ENCODE peak calls at places on chromosomes 1 and 21, in four cellular contexts. Z is RPMI8226; K is T-cell; C is stimulated activated CD4-positive, alpha-beta T cell treated with anti-CD3 and anti-CD28 coated beads, Interleukin-15, amount 100 ng/mL, for 24 hours. V is an unnamed sample.
A peak's percentile ranks its signal among the peaks of the same experiment; 100 is the strongest.

GRCh38 chr1:117809764-117810163 is 119.7 kb downstream of the GDAP2 start:
- DNase-seq in Z (no peak), K (no peak), C (no peak), V (no peak)

GRCh38 chr1:64759968-64760367 is 15.1 kb downstream of the RAVER2 start:
- DNase-seq in Z (no peak), K (no peak), C (no peak), V (no peak)

GRCh38 chr1:109371271-109371739 is 26.4 kb downstream of the SORT1 start:
- DNase-seq in Z (peak; percentile 7), K (no peak), C (peak; percentile 30), V (no peak)

GRCh38 chr1:191483997-191484396 is 674.3 kb upstream of the RGS18 start:
- DNase-seq in Z (peak; percentile 23), K (no peak), C (no peak), V (no peak)

GRCh38 chr1:115006191-115006590 is 23.4 kb upstream of the TSHB start:
- DNase-seq in Z (no peak), K (no peak), C (no peak), V (no peak)

GRCh38 chr1:59900640-59901039 is 25.9 kb downstream of the CYP2J2 start:
- DNase-seq in Z (no peak), K (no peak), C (no peak), V (no peak)

GRCh38 chr1:6007318-6008083 is 15.3 kb upstream of the NPHP4 start:
- DNase-seq in Z (no peak), K (no peak), C (no peak), V (no peak)

GRCh38 chr1:234881893-234882771 is 246.5 kb downstream of the TOMM20 start:
- DNase-seq in Z (no peak), K (no peak), C (peak; percentile 48), V (no peak)

GRCh38 chr1:17958704-17959103 is 148.9 kb upstream of the IGSF21 start:
- DNase-seq in Z (no peak), K (peak; percentile 13), C (no peak), V (no peak)

GRCh38 chr1:74083128-74083527 is 114.8 kb downstream of the LRRIQ3 start:
- DNase-seq in Z (no peak), K (no peak), C (no peak), V (no peak)

GRCh38 chr1:19728413-19729145 is 63.9 kb downstream of the HTR6 start:
- DNase-seq in Z (no peak), K (no peak), C (no peak), V (no peak)

GRCh38 chr1:10678852-10679251 is 117.6 kb downstream of the CASZ1 start:
- DNase-seq in Z (no peak), K (no peak), C (no peak), V (no peak)

GRCh38 chr1:63630238-63630637 is 37.0 kb downstream of the PGM1 start:
- DNase-seq in Z (no peak), K (no peak), C (no peak), V (no peak)

GRCh38 chr1:34824817-34825454 is 32.1 kb downstream of the GJA4 start:
- DNase-seq in Z (no peak), K (no peak), C (no peak), V (no peak)

GRCh38 chr21:8991088-8991907 is 1530.1 kb upstream of the TPTE start:
- DNase-seq in Z (no peak), K (no peak), C (no peak), V (no peak)

GRCh38 chr1:55447488-55447887 is 232.3 kb upstream of the USP24 start:
- DNase-seq in Z (no peak), K (no peak), C (no peak), V (no peak)

GRCh38 chr1:221778535-221779142 is 36.8 kb upstream of the DUSP10 start:
- DNase-seq in Z (peak; percentile 22), K (peak; percentile 39), C (peak; percentile 53), V (no peak)

GRCh38 chr1:21871943-21872342 is 59.9 kb downstream of the LDLRAD2 start:
- DNase-seq in Z (peak; percentile 79), K (no peak), C (no peak), V (no peak)

GRCh38 chr1:46223472-46223943 is 20.4 kb downstream of the LURAP1 start:
- DNase-seq in Z (peak; percentile 86), K (peak; percentile 37), C (peak; percentile 74), V (peak; percentile 33)

GRCh38 chr1:119279441-119280415 is 88.9 kb upstream of the HAO2 start:
- DNase-seq in Z (no peak), K (no peak), C (no peak), V (no peak)